ENCODE peak calls at places on chromosome 18, in four cellular contexts. One of them, this sample, is unnamed.

GRCh38 chr18:78138993-78139496 is 840.6 kb upstream of the SALL3 start:
- DNase-seq in NB4: no peak
- DNase-seq in ovary: no peak
- DNase-seq in fibroblast of mammary gland: no peak
- DNase-seq in this sample: no peak

GRCh38 chr18:71583291-71583690 is 960.9 kb downstream of the CBLN2 start:
- DNase-seq in NB4: no peak
- DNase-seq in ovary: no peak
- DNase-seq in fibroblast of mammary gland: no peak
- DNase-seq in this sample: no peak

GRCh38 chr18:62044490-62045000 is 142.3 kb downstream of the PIGN start:
- DNase-seq in NB4: no peak
- DNase-seq in ovary: no peak
- DNase-seq in fibroblast of mammary gland: no peak
- DNase-seq in this sample: no peak

GRCh38 chr18:10928971-10929373 is 220.4 kb downstream of the PIEZO2 start:
- DNase-seq in NB4: no peak
- DNase-seq in ovary: no peak
- DNase-seq in fibroblast of mammary gland: peak; percentile 90
- DNase-seq in this sample: no peak

GRCh38 chr18:70245941-70246537 is 40.6 kb upstream of the RTTN start:
- DNase-seq in NB4: no peak
- DNase-seq in ovary: no peak
- DNase-seq in fibroblast of mammary gland: no peak
- DNase-seq in this sample: no peak

GRCh38 chr18:79203017-79203605 is 133.9 kb downstream of the ATP9B start:
- DNase-seq in NB4: no peak
- DNase-seq in ovary: no peak
- DNase-seq in fibroblast of mammary gland: peak; percentile 43
- DNase-seq in this sample: no peak

GRCh38 chr18:49933530-49933929 is 120.2 kb upstream of the ACAA2 start:
- DNase-seq in NB4: no peak
- DNase-seq in ovary: no peak
- DNase-seq in fibroblast of mammary gland: peak; percentile 70
- DNase-seq in this sample: no peak

GRCh38 chr18:69752737-69753380 is 194.8 kb downstream of the CD226 start:
- DNase-seq in NB4: no peak
- DNase-seq in ovary: no peak
- DNase-seq in fibroblast of mammary gland: no peak
- DNase-seq in this sample: no peak

GRCh38 chr18:27750014-27750413 is 426.9 kb downstream of the CDH2 start:
- DNase-seq in NB4: peak; percentile 49
- DNase-seq in ovary: no peak
- DNase-seq in fibroblast of mammary gland: peak; percentile 23
- DNase-seq in this sample: no peak

GRCh38 chr18:55280515-55280914 is 307.5 kb downstream of the TCF4 start:
- DNase-seq in NB4: no peak
- DNase-seq in ovary: no peak
- DNase-seq in fibroblast of mammary gland: peak; percentile 41
- DNase-seq in this sample: no peak

GRCh38 chr18:11886629-11887028 is 21.5 kb downstream of the MPPE1 start:
- DNase-seq in NB4: no peak
- DNase-seq in ovary: no peak
- DNase-seq in fibroblast of mammary gland: no peak
- DNase-seq in this sample: no peak

GRCh38 chr18:59884331-59884730 is 15.5 kb upstream of the PMAIP1 start:
- DNase-seq in NB4: no peak
- DNase-seq in ovary: no peak
- DNase-seq in fibroblast of mammary gland: no peak
- DNase-seq in this sample: no peak

GRCh38 chr18:58362027-58362575 is 266.8 kb downstream of the ALPK2 start:
- DNase-seq in NB4: no peak
- DNase-seq in ovary: peak; percentile 43
- DNase-seq in fibroblast of mammary gland: peak; percentile 97
- DNase-seq in this sample: peak; percentile 48

GRCh38 chr18:21735452-21736015 is 5.1 kb upstream of the MIB1 start:
- DNase-seq in NB4: no peak
- DNase-seq in ovary: no peak
- DNase-seq in fibroblast of mammary gland: peak; percentile 8
- DNase-seq in this sample: no peak

DNA sequence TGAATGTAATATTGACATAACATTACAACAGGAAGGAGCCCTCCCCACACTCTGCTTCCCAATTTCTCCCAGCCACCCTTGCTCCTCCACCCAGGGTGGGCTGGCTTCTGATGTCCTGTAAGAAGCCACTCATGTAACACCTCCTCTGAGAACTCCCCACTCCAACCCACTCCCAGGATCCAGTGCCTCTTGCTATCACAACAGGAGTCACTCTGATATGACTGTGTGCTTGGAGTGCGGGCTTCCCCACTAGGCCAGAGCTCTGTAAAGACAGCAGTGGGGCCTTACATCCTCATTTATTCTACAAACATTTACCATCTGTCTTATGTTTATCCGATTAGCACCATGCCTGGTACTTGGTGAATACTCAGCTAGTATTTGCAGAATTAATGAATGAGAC is 65.1 kb downstream of the PTGR3 start:
- DNase-seq in NB4: no peak
- DNase-seq in ovary: no peak
- DNase-seq in fibroblast of mammary gland: no peak
- DNase-seq in this sample: no peak
- TF ChIP-seq CTCF in NB4: no peak
- TF ChIP-seq CTCF in ovary: no peak
- TF ChIP-seq CTCF in fibroblast of mammary gland: no peak
- TF ChIP-seq CTCF in this sample: no peak

GRCh38 chr18:40437517-40437916 is 1517.5 kb upstream of the PIK3C3 start:
- DNase-seq in NB4: no peak
- DNase-seq in ovary: no peak
- DNase-seq in fibroblast of mammary gland: no peak
- DNase-seq in this sample: no peak
- TF ChIP-seq CTCF in NB4: no peak
- TF ChIP-seq CTCF in ovary: no peak
- TF ChIP-seq CTCF in fibroblast of mammary gland: no peak
- TF ChIP-seq CTCF in this sample: no peak

DNA sequence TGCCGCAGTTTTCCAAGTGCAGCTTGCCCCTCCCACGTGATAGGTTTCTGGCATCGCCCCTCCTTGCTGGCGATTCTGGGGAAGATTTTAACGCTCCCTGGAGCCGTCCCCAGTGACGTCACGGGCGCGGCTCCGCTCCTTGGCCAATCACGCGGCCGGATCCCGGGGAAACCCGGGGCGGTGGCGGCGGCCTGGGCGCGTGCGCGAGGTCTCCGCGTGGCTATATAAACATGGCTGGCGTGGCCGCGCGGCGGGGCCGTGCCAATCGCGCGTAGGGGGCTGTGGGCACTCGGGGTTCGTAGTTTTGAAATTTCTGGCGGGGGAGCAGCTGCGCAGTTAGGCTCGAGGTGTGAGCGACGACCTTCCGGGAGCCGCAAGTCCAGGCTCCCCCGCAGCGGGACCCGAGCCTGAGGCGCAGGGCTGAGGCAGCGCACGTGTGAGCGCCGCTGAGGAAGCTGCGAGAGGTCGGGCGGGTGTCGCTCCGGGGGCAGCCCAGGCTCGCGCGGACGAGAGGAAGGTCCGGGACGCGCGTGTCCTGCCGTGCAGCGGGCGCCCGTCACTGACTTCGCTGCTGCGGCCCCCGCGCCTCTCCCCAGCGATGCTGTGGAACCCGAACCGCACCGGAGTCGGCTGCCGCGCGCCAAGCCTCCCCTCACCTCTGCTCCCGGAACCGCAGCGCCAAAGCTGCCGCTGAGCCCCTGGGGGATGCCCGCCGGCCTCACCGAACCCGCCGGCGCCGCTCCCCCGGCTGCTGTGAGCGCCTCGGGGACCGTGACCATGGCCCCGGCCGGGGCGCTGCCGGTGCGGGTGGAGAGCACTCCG is at the start of gene TAF4B:
- DNase-seq in NB4: peak; percentile 92
- DNase-seq in ovary: peak; percentile 97
- DNase-seq in fibroblast of mammary gland: peak; percentile 94
- DNase-seq in this sample: peak; percentile 96
- TF ChIP-seq CTCF in NB4: no peak
- TF ChIP-seq CTCF in ovary: no peak
- TF ChIP-seq CTCF in fibroblast of mammary gland: no peak
- TF ChIP-seq CTCF in this sample: no peak

GRCh38 chr18:52875711-52876110 is 535.7 kb downstream of the DCC start:
- DNase-seq in NB4: no peak
- DNase-seq in ovary: no peak
- DNase-seq in fibroblast of mammary gland: no peak
- DNase-seq in this sample: no peak

GRCh38 chr18:52874774-52875173 is 534.8 kb downstream of the DCC start:
- DNase-seq in NB4: no peak
- DNase-seq in ovary: no peak
- DNase-seq in fibroblast of mammary gland: no peak
- DNase-seq in this sample: no peak

GRCh38 chr18:52869349-52869923 is 529.4 kb downstream of the DCC start:
- DNase-seq in NB4: no peak
- DNase-seq in ovary: no peak
- DNase-seq in fibroblast of mammary gland: no peak
- DNase-seq in this sample: no peak

GRCh38 chr18:52869942-52870907 is 530.2 kb downstream of the DCC start:
- DNase-seq in NB4: no peak
- DNase-seq in ovary: no peak
- DNase-seq in fibroblast of mammary gland: no peak
- DNase-seq in this sample: no peak
- TF ChIP-seq CTCF in NB4: no peak
- TF ChIP-seq CTCF in ovary: no peak
- TF ChIP-seq CTCF in fibroblast of mammary gland: no peak
- TF ChIP-seq CTCF in this sample: no peak

DNA sequence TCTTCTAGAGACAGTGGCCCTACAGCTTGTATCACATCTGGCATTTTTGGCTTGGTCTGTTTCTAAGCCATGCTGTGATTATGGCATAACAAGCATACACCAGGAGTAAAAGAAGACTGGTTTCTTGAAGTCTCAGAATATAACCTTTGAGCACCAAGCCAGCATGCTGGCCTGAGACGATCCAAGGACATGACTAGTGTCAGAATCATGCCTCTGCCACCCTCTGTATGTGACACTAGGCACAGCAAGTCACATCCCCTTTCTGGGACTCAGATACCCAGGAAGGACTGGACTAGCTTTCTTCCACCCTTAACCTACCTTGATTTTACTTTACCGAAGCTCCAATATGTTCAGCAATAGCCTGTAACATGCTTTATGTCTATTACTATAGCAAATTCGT is 345.5 kb downstream of the SETBP1 start:
- DNase-seq in NB4: peak; percentile 10
- DNase-seq in ovary: no peak
- DNase-seq in fibroblast of mammary gland: no peak
- DNase-seq in this sample: no peak
- TF ChIP-seq CTCF in NB4: no peak
- TF ChIP-seq CTCF in ovary: no peak
- TF ChIP-seq CTCF in fibroblast of mammary gland: no peak
- TF ChIP-seq CTCF in this sample: peak; percentile 13

GRCh38 chr18:48641981-48642380 is 103.2 kb downstream of the CTIF start:
- DNase-seq in NB4: no peak
- DNase-seq in ovary: no peak
- DNase-seq in fibroblast of mammary gland: no peak
- DNase-seq in this sample: no peak

GRCh38 chr18:48638896-48639771 is 100.3 kb downstream of the CTIF start:
- DNase-seq in NB4: no peak
- DNase-seq in ovary: no peak
- DNase-seq in fibroblast of mammary gland: no peak
- DNase-seq in this sample: no peak

GRCh38 chr18:48640566-48641270 is 101.9 kb downstream of the CTIF start:
- DNase-seq in NB4: no peak
- DNase-seq in ovary: no peak
- DNase-seq in fibroblast of mammary gland: peak; percentile 73
- DNase-seq in this sample: no peak

GRCh38 chr18:48638451-48638850 is 99.6 kb downstream of the CTIF start:
- DNase-seq in NB4: no peak
- DNase-seq in ovary: no peak
- DNase-seq in fibroblast of mammary gland: no peak
- DNase-seq in this sample: no peak

GRCh38 chr18:48639772-48640432 is 101.1 kb downstream of the CTIF start:
- DNase-seq in NB4: peak; percentile 18
- DNase-seq in ovary: no peak
- DNase-seq in fibroblast of mammary gland: no peak
- DNase-seq in this sample: no peak
- TF ChIP-seq CTCF in NB4: peak; percentile 24
- TF ChIP-seq CTCF in ovary: no peak
- TF ChIP-seq CTCF in fibroblast of mammary gland: peak; percentile 34
- TF ChIP-seq CTCF in this sample: peak; percentile 26

GRCh38 chr18:48667276-48668254 is 128.7 kb downstream of the CTIF start:
- DNase-seq in NB4: no peak
- DNase-seq in ovary: peak; percentile 17
- DNase-seq in fibroblast of mammary gland: no peak
- DNase-seq in this sample: no peak
- TF ChIP-seq CTCF in NB4: peak; percentile 29
- TF ChIP-seq CTCF in ovary: no peak
- TF ChIP-seq CTCF in fibroblast of mammary gland: peak; percentile 24
- TF ChIP-seq CTCF in this sample: peak; percentile 7

GRCh38 chr18:40415821-40416220 is 1539.2 kb upstream of the PIK3C3 start:
- DNase-seq in NB4: no peak
- DNase-seq in ovary: no peak
- DNase-seq in fibroblast of mammary gland: no peak
- DNase-seq in this sample: no peak

GRCh38 chr18:40415224-40415791 is 1539.7 kb upstream of the PIK3C3 start:
- DNase-seq in NB4: no peak
- DNase-seq in ovary: no peak
- DNase-seq in fibroblast of mammary gland: no peak
- DNase-seq in this sample: no peak

GRCh38 chr18:40414155-40414754 is 1540.8 kb upstream of the PIK3C3 start:
- DNase-seq in NB4: no peak
- DNase-seq in ovary: no peak
- DNase-seq in fibroblast of mammary gland: peak; percentile 49
- DNase-seq in this sample: no peak

GRCh38 chr18:40412410-40412809 is 1542.6 kb upstream of the PIK3C3 start:
- DNase-seq in NB4: no peak
- DNase-seq in ovary: no peak
- DNase-seq in fibroblast of mammary gland: no peak
- DNase-seq in this sample: no peak

GRCh38 chr18:40413160-40413559 is 1541.9 kb upstream of the PIK3C3 start:
- DNase-seq in NB4: peak; percentile 19
- DNase-seq in ovary: no peak
- DNase-seq in fibroblast of mammary gland: peak; percentile 37
- DNase-seq in this sample: no peak
- TF ChIP-seq CTCF in NB4: peak; percentile 31
- TF ChIP-seq CTCF in ovary: no peak
- TF ChIP-seq CTCF in fibroblast of mammary gland: peak; percentile 47
- TF ChIP-seq CTCF in this sample: no peak

DNA sequence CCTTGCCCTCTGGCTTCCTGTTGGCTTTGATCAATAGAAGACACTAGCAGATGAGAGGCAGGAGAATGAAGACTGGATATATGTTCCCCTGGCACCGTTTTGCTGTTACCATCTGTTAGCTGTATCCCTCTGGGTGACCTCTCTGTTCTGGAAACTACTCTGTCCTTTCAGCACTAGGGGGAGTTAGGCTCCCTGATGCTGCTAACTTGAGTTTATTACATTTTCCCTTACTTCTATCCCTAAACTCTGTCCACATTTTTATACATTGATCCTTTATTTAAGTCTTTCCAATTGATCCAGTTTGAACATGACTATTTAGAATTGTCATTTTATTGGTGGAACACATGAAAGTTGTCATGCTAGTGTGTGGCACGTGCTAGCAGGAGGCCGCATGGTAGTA is 1014.3 kb upstream of the CDH2 start:
- DNase-seq in NB4: peak; percentile 1
- DNase-seq in ovary: no peak
- DNase-seq in fibroblast of mammary gland: peak; percentile 63
- DNase-seq in this sample: no peak
- TF ChIP-seq CTCF in NB4: peak; percentile 12
- TF ChIP-seq CTCF in ovary: no peak
- TF ChIP-seq CTCF in fibroblast of mammary gland: peak; percentile 67
- TF ChIP-seq CTCF in this sample: no peak

This sample was measured in psoas muscle.